ENCODE peak calls at places on chromosomes 12 and 14, in seven cellular contexts. One of them, this sample, is unnamed.

GRCh38 chr14:24315807-24316596 is 4.7 kb downstream of the LTB4R start:
- DNase-seq in SK-N-SH: peak; percentile 60
- DNase-seq in HepG2: peak; percentile 65
- DNase-seq in GM12878: no peak
- DNase-seq in HCT116: no peak
- DNase-seq in K562: peak; percentile 69
- DNase-seq in H1: no peak
- DNase-seq in this sample: no peak

GRCh38 chr12:124286414-124286813 is 8.5 kb upstream of the RFLNA start:
- DNase-seq in SK-N-SH: peak; percentile 82
- DNase-seq in HepG2: no peak
- DNase-seq in GM12878: no peak
- DNase-seq in HCT116: no peak
- DNase-seq in K562: no peak
- DNase-seq in H1: no peak
- DNase-seq in this sample: no peak

GRCh38 chr12:42482086-42482819 is 107.3 kb downstream of the PRICKLE1 start:
- DNase-seq in SK-N-SH: no peak
- DNase-seq in HepG2: peak; percentile 3
- DNase-seq in GM12878: no peak
- DNase-seq in HCT116: no peak
- DNase-seq in K562: no peak
- DNase-seq in H1: no peak
- DNase-seq in this sample: no peak

GRCh38 chr14:64569108-64570045 is 19.6 kb downstream of the PPP1R36 start:
- DNase-seq in SK-N-SH: no peak
- DNase-seq in HepG2: peak; percentile 10
- DNase-seq in GM12878: no peak
- DNase-seq in HCT116: peak; percentile 62
- DNase-seq in K562: no peak
- DNase-seq in H1: no peak
- DNase-seq in this sample: peak; percentile 17

GRCh38 chr14:91918159-91918883 is 29.2 kb downstream of the FBLN5 start:
- DNase-seq in SK-N-SH: no peak
- DNase-seq in HepG2: no peak
- DNase-seq in GM12878: no peak
- DNase-seq in HCT116: no peak
- DNase-seq in K562: no peak
- DNase-seq in H1: no peak
- DNase-seq in this sample: no peak

GRCh38 chr12:118549506-118550109 is 173.3 kb downstream of the SUDS3 start:
- DNase-seq in SK-N-SH: peak; percentile 18
- DNase-seq in HepG2: no peak
- DNase-seq in GM12878: no peak
- DNase-seq in HCT116: no peak
- DNase-seq in K562: no peak
- DNase-seq in H1: no peak
- DNase-seq in this sample: no peak

GRCh38 chr12:47776471-47777143 is 3.6 kb downstream of the SLC48A1 start:
- DNase-seq in SK-N-SH: no peak
- DNase-seq in HepG2: no peak
- DNase-seq in GM12878: no peak
- DNase-seq in HCT116: no peak
- DNase-seq in K562: peak; percentile 66
- DNase-seq in H1: no peak
- DNase-seq in this sample: no peak

GRCh38 chr12:96143392-96143791 is 50.8 kb upstream of the ELK3 start:
- DNase-seq in SK-N-SH: no peak
- DNase-seq in HepG2: no peak
- DNase-seq in GM12878: no peak
- DNase-seq in HCT116: no peak
- DNase-seq in K562: no peak
- DNase-seq in H1: no peak
- DNase-seq in this sample: no peak

GRCh38 chr14:39368261-39368959 is 63.8 kb downstream of the FBXO33 start:
- DNase-seq in SK-N-SH: peak; percentile 38
- DNase-seq in HepG2: peak; percentile 88
- DNase-seq in GM12878: no peak
- DNase-seq in HCT116: peak; percentile 44
- DNase-seq in K562: peak; percentile 54
- DNase-seq in H1: peak; percentile 47
- DNase-seq in this sample: no peak

GRCh38 chr14:101600336-101600890 is 39.1 kb downstream of the DIO3 start:
- DNase-seq in SK-N-SH: peak; percentile 12
- DNase-seq in HepG2: no peak
- DNase-seq in GM12878: no peak
- DNase-seq in HCT116: no peak
- DNase-seq in K562: no peak
- DNase-seq in H1: no peak
- DNase-seq in this sample: no peak

GRCh38 chr12:92369643-92370042 is 224.0 kb upstream of the BTG1 start:
- DNase-seq in SK-N-SH: peak; percentile 3
- DNase-seq in HepG2: no peak
- DNase-seq in GM12878: no peak
- DNase-seq in HCT116: no peak
- DNase-seq in K562: no peak
- DNase-seq in H1: no peak
- DNase-seq in this sample: no peak

GRCh38 chr12:65335021-65335714 is 56.7 kb downstream of the MSRB3 start:
- DNase-seq in SK-N-SH: peak; percentile 4
- DNase-seq in HepG2: peak; percentile 86
- DNase-seq in GM12878: no peak
- DNase-seq in HCT116: peak; percentile 76
- DNase-seq in K562: no peak
- DNase-seq in H1: no peak
- DNase-seq in this sample: no peak

GRCh38 chr14:104856869-104857860 is 7.9 kb upstream of the CEP170B start:
- DNase-seq in SK-N-SH: no peak
- DNase-seq in HepG2: no peak
- DNase-seq in GM12878: no peak
- DNase-seq in HCT116: no peak
- DNase-seq in K562: no peak
- DNase-seq in H1: no peak
- DNase-seq in this sample: no peak

GRCh38 chr14:100522616-100523021 is 64.6 kb downstream of the BEGAIN start:
- DNase-seq in SK-N-SH: no peak
- DNase-seq in HepG2: no peak
- DNase-seq in GM12878: no peak
- DNase-seq in HCT116: no peak
- DNase-seq in K562: no peak
- DNase-seq in H1: no peak
- DNase-seq in this sample: no peak

GRCh38 chr12:22083167-22083566 is 37.1 kb downstream of the CMAS start:
- DNase-seq in SK-N-SH: no peak
- DNase-seq in HepG2: peak; percentile 16
- DNase-seq in GM12878: no peak
- DNase-seq in HCT116: peak; percentile 12
- DNase-seq in K562: peak; percentile 38
- DNase-seq in H1: no peak
- DNase-seq in this sample: peak; percentile 12

GRCh38 chr14:44107156-44107555 is 399.9 kb downstream of the FSCB start:
- DNase-seq in SK-N-SH: no peak
- DNase-seq in HepG2: no peak
- DNase-seq in GM12878: no peak
- DNase-seq in HCT116: no peak
- DNase-seq in K562: no peak
- DNase-seq in H1: no peak
- DNase-seq in this sample: no peak

GRCh38 chr14:44112774-44113460 is 394.2 kb downstream of the FSCB start:
- DNase-seq in SK-N-SH: no peak
- DNase-seq in HepG2: no peak
- DNase-seq in GM12878: no peak
- DNase-seq in HCT116: no peak
- DNase-seq in K562: no peak
- DNase-seq in H1: no peak
- DNase-seq in this sample: no peak

GRCh38 chr14:44113769-44114730 is 393.0 kb downstream of the FSCB start:
- DNase-seq in SK-N-SH: no peak
- DNase-seq in HepG2: no peak
- DNase-seq in GM12878: no peak
- DNase-seq in HCT116: no peak
- DNase-seq in K562: no peak
- DNase-seq in H1: no peak
- DNase-seq in this sample: no peak

GRCh38 chr14:44109041-44109440 is 398.0 kb downstream of the FSCB start:
- DNase-seq in SK-N-SH: no peak
- DNase-seq in HepG2: no peak
- DNase-seq in GM12878: no peak
- DNase-seq in HCT116: no peak
- DNase-seq in K562: no peak
- DNase-seq in H1: no peak
- DNase-seq in this sample: no peak

DNA sequence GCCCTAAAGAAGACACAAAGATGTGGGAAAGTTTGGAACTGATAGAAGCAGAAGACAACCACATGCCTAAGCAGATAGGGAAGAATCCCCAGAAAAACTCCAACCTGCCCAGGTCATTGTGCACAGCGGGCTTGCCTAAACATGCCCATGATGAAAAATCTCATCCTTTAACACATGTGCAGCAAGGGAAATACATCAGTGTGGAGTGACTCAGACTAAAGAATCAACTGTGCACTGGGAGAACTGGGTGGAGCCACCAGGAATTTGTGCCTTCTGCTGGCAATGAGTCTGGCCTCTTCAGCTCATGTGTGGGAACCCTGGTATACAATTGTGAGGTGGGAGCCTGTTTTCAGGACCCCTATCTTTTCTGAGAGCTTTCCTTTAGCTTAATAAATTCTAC is 398.5 kb downstream of the FSCB start:
- DNase-seq in SK-N-SH: no peak
- DNase-seq in HepG2: no peak
- DNase-seq in GM12878: no peak
- DNase-seq in HCT116: no peak
- DNase-seq in K562: no peak
- DNase-seq in H1: no peak
- DNase-seq in this sample: no peak
- TF ChIP-seq SIN3A in SK-N-SH: no peak
- TF ChIP-seq SIN3A in HepG2: no peak
- TF ChIP-seq SIN3A in GM12878: no peak
- TF ChIP-seq SIN3A in HCT116: no peak
- TF ChIP-seq SIN3A in K562: no peak
- TF ChIP-seq SIN3A in H1: no peak
- TF ChIP-seq SIN3A in this sample: no peak

DNA sequence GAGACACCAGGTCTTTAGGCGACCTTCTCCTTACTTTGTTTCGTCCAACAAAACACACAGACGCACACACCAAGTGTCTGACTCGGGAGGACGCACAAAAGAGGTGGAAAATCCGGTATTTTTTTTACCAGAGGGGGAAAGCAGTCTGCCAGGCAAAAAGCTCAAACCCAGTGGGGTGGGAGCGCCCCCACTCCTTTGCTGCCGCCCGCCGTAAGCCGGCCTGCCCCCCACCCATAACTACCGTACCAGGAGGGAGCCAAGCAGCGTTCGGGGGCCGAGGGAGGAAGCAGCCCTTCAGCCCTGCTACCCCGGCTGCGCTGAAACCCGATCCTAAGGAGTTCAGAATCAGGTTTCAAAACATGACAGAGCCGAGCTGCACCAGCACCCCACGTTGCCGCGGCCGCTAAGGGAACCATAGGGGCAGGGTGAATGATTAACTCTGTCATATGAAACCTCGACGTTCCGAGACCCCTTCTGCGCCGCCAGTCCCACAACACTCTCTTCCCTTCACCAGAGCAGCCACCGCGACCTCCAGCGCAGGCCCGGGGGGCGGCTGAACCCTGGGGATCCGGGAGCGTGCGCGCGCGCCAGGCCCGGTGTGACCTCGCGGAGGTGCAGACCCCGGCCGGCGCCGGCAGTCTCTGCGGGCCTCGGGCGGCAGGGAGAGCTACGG is 1.9 kb downstream of the SIX4 start:
- DNase-seq in SK-N-SH: peak; percentile 58
- DNase-seq in HepG2: peak; percentile 89
- DNase-seq in GM12878: no peak
- DNase-seq in HCT116: no peak
- DNase-seq in K562: peak; percentile 66
- DNase-seq in H1: no peak
- DNase-seq in this sample: no peak
- TF ChIP-seq CTCF in SK-N-SH: no peak
- TF ChIP-seq CTCF in HepG2: no peak
- TF ChIP-seq CTCF in GM12878: no peak
- TF ChIP-seq CTCF in HCT116: no peak
- TF ChIP-seq CTCF in K562: no peak
- TF ChIP-seq CTCF in H1: no peak
- TF ChIP-seq CTCF in this sample: no peak

GRCh38 chr12:9721394-9722092 is 11.4 kb downstream of the CLECL1 start:
- DNase-seq in SK-N-SH: no peak
- DNase-seq in HepG2: peak; percentile 15
- DNase-seq in GM12878: peak; percentile 77
- DNase-seq in HCT116: no peak
- DNase-seq in K562: no peak
- DNase-seq in H1: no peak
- DNase-seq in this sample: peak; percentile 56

GRCh38 chr12:9719835-9720234 is 13.1 kb downstream of the CLECL1 start:
- DNase-seq in SK-N-SH: no peak
- DNase-seq in HepG2: no peak
- DNase-seq in GM12878: no peak
- DNase-seq in HCT116: no peak
- DNase-seq in K562: no peak
- DNase-seq in H1: no peak
- DNase-seq in this sample: no peak

GRCh38 chr12:9717070-9717925 is 15.6 kb downstream of the CLECL1 start:
- DNase-seq in SK-N-SH: no peak
- DNase-seq in HepG2: no peak
- DNase-seq in GM12878: no peak
- DNase-seq in HCT116: no peak
- DNase-seq in K562: no peak
- DNase-seq in H1: no peak
- DNase-seq in this sample: no peak

GRCh38 chr12:9724023-9724422 is 8.9 kb downstream of the CLECL1 start:
- DNase-seq in SK-N-SH: no peak
- DNase-seq in HepG2: no peak
- DNase-seq in GM12878: no peak
- DNase-seq in HCT116: no peak
- DNase-seq in K562: no peak
- DNase-seq in H1: no peak
- DNase-seq in this sample: no peak

GRCh38 chr12:9718968-9719367 is 13.9 kb downstream of the CLECL1 start:
- DNase-seq in SK-N-SH: no peak
- DNase-seq in HepG2: peak; percentile 23
- DNase-seq in GM12878: no peak
- DNase-seq in HCT116: no peak
- DNase-seq in K562: no peak
- DNase-seq in H1: no peak
- DNase-seq in this sample: no peak
- H3K4me1 ChIP-seq in SK-N-SH: no peaks in the 10 kb centered on the region
- H3K4me1 ChIP-seq in HepG2: peaks cover 23% of the 10 kb centered on the region
- H3K4me1 ChIP-seq in GM12878: peaks cover 76% of the 10 kb centered on the region
- H3K4me1 ChIP-seq in HCT116: no peaks in the 10 kb centered on the region
- H3K4me1 ChIP-seq in K562: no peaks in the 10 kb centered on the region
- H3K4me1 ChIP-seq in H1: no peaks in the 10 kb centered on the region
- H3K4me1 ChIP-seq in this sample: peaks cover 2% of the 10 kb centered on the region

DNA sequence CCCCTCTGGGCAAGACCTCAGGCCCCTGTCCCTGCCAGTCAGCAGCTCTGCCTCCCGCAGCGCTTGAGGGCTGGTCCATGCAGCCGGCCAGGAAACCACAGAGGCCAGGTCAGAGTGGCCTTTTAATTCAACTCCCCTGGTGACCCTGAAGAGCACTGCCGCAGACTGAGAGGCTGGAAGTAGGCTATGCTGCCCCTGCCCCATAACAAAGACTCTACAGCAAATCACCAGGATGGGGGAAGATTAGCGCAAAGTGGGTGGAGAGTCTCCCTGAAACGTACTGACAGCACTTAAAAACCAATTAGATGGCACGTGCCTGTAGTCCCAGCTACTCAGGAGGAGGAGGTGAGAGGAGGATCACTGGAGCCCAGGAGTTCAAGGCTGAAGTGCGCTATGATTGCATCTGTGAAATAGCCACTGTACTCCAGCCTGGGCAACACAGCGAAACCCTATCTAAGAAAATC is 70.5 kb downstream of the ITPK1 start:
- DNase-seq in SK-N-SH: no peak
- DNase-seq in HepG2: peak; percentile 65
- DNase-seq in GM12878: no peak
- DNase-seq in HCT116: no peak
- DNase-seq in K562: peak; percentile 35
- DNase-seq in H1: no peak
- DNase-seq in this sample: no peak
- TF ChIP-seq SIN3A in SK-N-SH: no peak
- TF ChIP-seq SIN3A in HepG2: no peak
- TF ChIP-seq SIN3A in GM12878: no peak
- TF ChIP-seq SIN3A in HCT116: no peak
- TF ChIP-seq SIN3A in K562: no peak
- TF ChIP-seq SIN3A in H1: peak; percentile 54
- TF ChIP-seq SIN3A in this sample: no peak